ENCODE peak calls at places on chromosome 16, in five cellular contexts. One of them, this sample, is unnamed.

GRCh38 chr16:19699472-19699871 is 18.6 kb downstream of the KNOP1 start:
- DNase-seq in KBM-7: no peak
- DNase-seq in HuH-7.5: no peak
- DNase-seq in Peyer's patch: no peak
- DNase-seq in NCI-H1092: no peak
- DNase-seq in this sample: no peak

GRCh38 chr16:78211951-78212350 is 112.5 kb downstream of the WWOX start:
- DNase-seq in NCI-H1092: no peak
- DNase-seq in HuH-7.5: no peak
- DNase-seq in Peyer's patch: no peak
- DNase-seq in KBM-7: no peak
- DNase-seq in this sample: peak

GRCh38 chr16:22092143-22092933 is at the start of gene VWA3A:
- DNase-seq in Peyer's patch: no peak
- DNase-seq in NCI-H1092: no peak
- DNase-seq in HuH-7.5: no peak
- DNase-seq in KBM-7: no peak
- DNase-seq in this sample: no peak

GRCh38 chr16:73002836-73003235 is 45.1 kb downstream of the ZFHX3 start:
- DNase-seq in Peyer's patch: no peak
- DNase-seq in NCI-H1092: no peak
- DNase-seq in KBM-7: no peak
- DNase-seq in HuH-7.5: no peak
- DNase-seq in this sample: no peak

GRCh38 chr16:75420987-75421819 is 12.1 kb downstream of the CFDP1 start:
- DNase-seq in NCI-H1092: no peak
- DNase-seq in KBM-7: peak
- DNase-seq in Peyer's patch: peak
- DNase-seq in HuH-7.5: no peak
- DNase-seq in this sample: peak

GRCh38 chr16:17340804-17341203 is 130.0 kb downstream of the XYLT1 start:
- DNase-seq in Peyer's patch: no peak
- DNase-seq in KBM-7: no peak
- DNase-seq in NCI-H1092: no peak
- DNase-seq in HuH-7.5: no peak
- DNase-seq in this sample: no peak

GRCh38 chr16:82580293-82580900 is 46.4 kb upstream of the CDH13 start:
- DNase-seq in NCI-H1092: peak
- DNase-seq in KBM-7: peak
- DNase-seq in HuH-7.5: no peak
- DNase-seq in Peyer's patch: peak
- DNase-seq in this sample: peak

GRCh38 chr16:56771558-56772279 is 41.8 kb downstream of the NUP93 start:
- DNase-seq in NCI-H1092: no peak
- DNase-seq in KBM-7: no peak
- DNase-seq in HuH-7.5: no peak
- DNase-seq in Peyer's patch: no peak
- DNase-seq in this sample: no peak

GRCh38 chr16:4316732-4317461 is 1.0 kb downstream of the GLIS2 start:
- DNase-seq in HuH-7.5: no peak
- DNase-seq in NCI-H1092: peak
- DNase-seq in KBM-7: no peak
- DNase-seq in Peyer's patch: no peak
- DNase-seq in this sample: peak

GRCh38 chr16:56195151-56195550 is 3.9 kb downstream of the GNAO1 start:
- DNase-seq in HuH-7.5: no peak
- DNase-seq in KBM-7: no peak
- DNase-seq in Peyer's patch: no peak
- DNase-seq in NCI-H1092: peak
- DNase-seq in this sample: no peak

GRCh38 chr16:71895679-71896385 is 501 bp downstream of the IST1 start:
- DNase-seq in Peyer's patch: peak
- DNase-seq in KBM-7: no peak
- DNase-seq in HuH-7.5: peak
- DNase-seq in NCI-H1092: no peak
- DNase-seq in this sample: peak

GRCh38 chr16:12406840-12407690 is 396.6 kb downstream of the CPPED1 start:
- DNase-seq in KBM-7: peak
- DNase-seq in NCI-H1092: no peak
- DNase-seq in HuH-7.5: no peak
- DNase-seq in Peyer's patch: no peak
- DNase-seq in this sample: peak

This sample was measured in A549.